ENCODE peak calls at places on chromosome 21, in nine cellular contexts. D, U, O, A, S, L, B, G and X are unnamed samples.

GRCh38 chr21:37370152-37371040 is 3.8 kb downstream of the DYRK1A start:
- DNase-seq in U (no peak), B (no peak), L (no peak), A (no peak), S (no peak), D (no peak), G (no peak), O (no peak), X (no peak)

GRCh38 chr21:26409735-26410134 is 163.4 kb downstream of the CYYR1 start:
- DNase-seq in L (no peak), B (no peak), G (no peak), U (no peak), O (no peak), S (no peak), D (no peak), A (no peak), X (no peak)

GRCh38 chr21:44702111-44702972 is 5.4 kb downstream of the KRTAP10-12 start:
- DNase-seq in U (no peak), A (no peak), S (peak), G (no peak), B (no peak), L (no peak), D (peak), O (no peak), X (no peak)

GRCh38 chr21:23245231-23245630 is 2247.0 kb downstream of the NCAM2 start:
- DNase-seq in U (no peak), O (no peak), G (no peak), D (no peak), A (no peak), S (no peak), B (no peak), L (no peak), X (no peak)

GRCh38 chr21:16536661-16537359 is 807.0 kb downstream of the USP25 start:
- DNase-seq in G (no peak), D (no peak), L (no peak), A (no peak), S (no peak), U (no peak), B (no peak), O (no peak), X (no peak)

GRCh38 chr21:25396135-25396711 is 211.1 kb downstream of the MRPL39 start:
- DNase-seq in D (no peak), G (no peak), O (no peak), L (no peak), U (peak), S (no peak), A (no peak), B (no peak), X (no peak)

GRCh38 chr21:33843216-33843615 is 72.4 kb downstream of the ATP5PO start:
- DNase-seq in B (no peak), L (peak), A (no peak), S (no peak), D (no peak), O (no peak), U (no peak), G (no peak), X (no peak)

GRCh38 chr21:34707876-34708325 is 39.1 kb downstream of the CLIC6 start:
- DNase-seq in A (no peak), L (no peak), O (no peak), B (no peak), S (no peak), D (no peak), U (peak), G (peak), X (no peak)

GRCh38 chr21:21688877-21689276 is 690.7 kb downstream of the NCAM2 start:
- DNase-seq in G (no peak), L (peak), S (no peak), A (peak), U (peak), D (no peak), O (no peak), B (no peak), X (no peak)

GRCh38 chr21:46157396-46157986 is 2.1 kb upstream of the FTCD start:
- DNase-seq in O (no peak), L (peak), G (no peak), B (no peak), A (no peak), U (no peak), D (no peak), S (peak), X (no peak)

GRCh38 chr21:33789697-33790096 is 125.9 kb downstream of the ATP5PO start:
- DNase-seq in B (no peak), L (no peak), G (no peak), S (no peak), O (no peak), U (no peak), D (no peak), A (no peak), X (no peak)

GRCh38 chr21:32814528-32814927 is 43.0 kb upstream of the PAXBP1 start:
- DNase-seq in U (no peak), L (no peak), S (no peak), B (no peak), A (no peak), D (no peak), G (no peak), O (no peak), X (no peak)

GRCh38 chr21:16563795-16564194 is 834.0 kb downstream of the USP25 start:
- DNase-seq in L (no peak), D (no peak), O (no peak), B (no peak), G (no peak), A (peak), S (no peak), U (no peak), X (no peak)

GRCh38 chr21:32392880-32393676 is at the start of gene URB1:
- DNase-seq in B (peak), D (peak), U (peak), G (peak), S (peak), O (peak), A (peak), L (peak), X (peak)

GRCh38 chr21:42724226-42724920 is 71.0 kb downstream of the PDE9A start:
- DNase-seq in B (no peak), A (no peak), U (peak), O (no peak), G (no peak), D (no peak), S (peak), L (peak), X (no peak)

GRCh38 chr21:44778499-44778911 is 23.1 kb downstream of the UBE2G2 start:
- DNase-seq in A (no peak), U (no peak), S (no peak), L (no peak), G (no peak), B (no peak), D (no peak), O (no peak), X (no peak)

GRCh38 chr21:32962286-32962685 is 63.4 kb upstream of the OLIG2 start:
- DNase-seq in D (no peak), U (no peak), B (no peak), A (no peak), O (no peak), G (no peak), S (no peak), L (no peak), X (no peak)

GRCh38 chr21:42433946-42434551 is 30.3 kb downstream of the UBASH3A start:
- DNase-seq in S (no peak), A (no peak), B (no peak), D (no peak), U (no peak), L (no peak), O (no peak), G (no peak), X (no peak)

GRCh38 chr21:35190201-35190701 is 141.1 kb upstream of the RUNX1 start:
- DNase-seq in S (no peak), G (no peak), D (no peak), B (no peak), A (no peak), U (no peak), L (no peak), O (no peak), X (no peak)

GRCh38 chr21:15441060-15441493 is 288.7 kb upstream of the USP25 start:
- DNase-seq in L (no peak), O (no peak), D (no peak), A (peak), G (no peak), B (no peak), S (no peak), U (peak), X (no peak)

GRCh38 chr21:44437696-44438431 is 17.4 kb upstream of the LRRC3 start:
- DNase-seq in U (no peak), D (no peak), G (no peak), O (no peak), S (peak), L (no peak), A (no peak), B (no peak), X (no peak)

GRCh38 chr21:38712076-38712475 is 93.7 kb upstream of the ETS2 start:
- DNase-seq in S (no peak), U (peak), L (no peak), D (no peak), A (peak), O (no peak), G (no peak), B (no peak), X (no peak)

GRCh38 chr21:46208761-46209721 is 19.5 kb downstream of the LSS start:
- DNase-seq in S (peak), D (no peak), U (no peak), G (no peak), O (no peak), A (no peak), L (no peak), B (no peak), X (no peak)